ENCODE peak calls at places on chromosomes 3 and 15, in nine cellular contexts. One of them, this sample, is unnamed.

GRCh38 chr3:112308151-112308911 is 14.3 kb upstream of the SLC9C1 start:
- DNase-seq in aorta: no peak
- DNase-seq in esophagus squamous epithelium: no peak
- DNase-seq in hepatocyte: peak
- DNase-seq in ovary: no peak
- DNase-seq in neural progenitor cell: peak
- DNase-seq in AG10803: peak
- DNase-seq in heart left ventricle: no peak
- DNase-seq in foreskin fibroblast: peak
- DNase-seq in this sample: no peak

GRCh38 chr15:66294157-66294931 is 976 bp downstream of the DIS3L start:
- DNase-seq in aorta: no peak
- DNase-seq in esophagus squamous epithelium: peak
- DNase-seq in hepatocyte: peak
- DNase-seq in ovary: no peak
- DNase-seq in neural progenitor cell: peak
- DNase-seq in AG10803: peak
- DNase-seq in heart left ventricle: no peak
- DNase-seq in foreskin fibroblast: peak
- DNase-seq in this sample: peak

GRCh38 chr15:40844543-40844981 is 714 bp downstream of the SPINT1 start:
- DNase-seq in aorta: peak
- DNase-seq in esophagus squamous epithelium: no peak
- DNase-seq in hepatocyte: peak
- DNase-seq in ovary: no peak
- DNase-seq in neural progenitor cell: peak
- DNase-seq in AG10803: no peak
- DNase-seq in heart left ventricle: no peak
- DNase-seq in foreskin fibroblast: no peak
- DNase-seq in this sample: peak

GRCh38 chr15:51908312-51908711 is 63.3 kb downstream of the LEO1 start:
- DNase-seq in aorta: no peak
- DNase-seq in esophagus squamous epithelium: no peak
- DNase-seq in hepatocyte: no peak
- DNase-seq in ovary: no peak
- DNase-seq in neural progenitor cell: no peak
- DNase-seq in AG10803: no peak
- DNase-seq in heart left ventricle: no peak
- DNase-seq in foreskin fibroblast: no peak
- DNase-seq in this sample: no peak

GRCh38 chr3:137468446-137468845 is 295.7 kb upstream of the SOX14 start:
- DNase-seq in aorta: no peak
- DNase-seq in esophagus squamous epithelium: no peak
- DNase-seq in hepatocyte: no peak
- DNase-seq in ovary: no peak
- DNase-seq in neural progenitor cell: no peak
- DNase-seq in AG10803: no peak
- DNase-seq in heart left ventricle: no peak
- DNase-seq in foreskin fibroblast: no peak
- DNase-seq in this sample: no peak

GRCh38 chr15:58336161-58336560 is 95.6 kb upstream of the LIPC start:
- DNase-seq in aorta: no peak
- DNase-seq in esophagus squamous epithelium: no peak
- DNase-seq in hepatocyte: no peak
- DNase-seq in ovary: no peak
- DNase-seq in neural progenitor cell: no peak
- DNase-seq in AG10803: no peak
- DNase-seq in heart left ventricle: no peak
- DNase-seq in foreskin fibroblast: no peak
- DNase-seq in this sample: no peak

GRCh38 chr3:135916310-135916709 is 49.2 kb upstream of the PPP2R3A start:
- DNase-seq in aorta: no peak
- DNase-seq in esophagus squamous epithelium: no peak
- DNase-seq in hepatocyte: no peak
- DNase-seq in ovary: no peak
- DNase-seq in neural progenitor cell: no peak
- DNase-seq in AG10803: no peak
- DNase-seq in heart left ventricle: no peak
- DNase-seq in foreskin fibroblast: no peak
- DNase-seq in this sample: no peak

GRCh38 chr3:61646851-61647525 is 85.6 kb downstream of the PTPRG start:
- DNase-seq in aorta: no peak
- DNase-seq in esophagus squamous epithelium: no peak
- DNase-seq in hepatocyte: no peak
- DNase-seq in ovary: no peak
- DNase-seq in neural progenitor cell: no peak
- DNase-seq in AG10803: no peak
- DNase-seq in heart left ventricle: no peak
- DNase-seq in foreskin fibroblast: no peak
- DNase-seq in this sample: no peak

GRCh38 chr15:72851586-72851985 is 68.0 kb upstream of the ADPGK start:
- DNase-seq in aorta: no peak
- DNase-seq in esophagus squamous epithelium: no peak
- DNase-seq in hepatocyte: no peak
- DNase-seq in ovary: no peak
- DNase-seq in neural progenitor cell: no peak
- DNase-seq in AG10803: no peak
- DNase-seq in heart left ventricle: no peak
- DNase-seq in foreskin fibroblast: no peak
- DNase-seq in this sample: no peak

GRCh38 chr3:22916933-22917332 is 286.2 kb upstream of the UBE2E2 start:
- DNase-seq in aorta: no peak
- DNase-seq in esophagus squamous epithelium: no peak
- DNase-seq in hepatocyte: no peak
- DNase-seq in ovary: no peak
- DNase-seq in neural progenitor cell: no peak
- DNase-seq in AG10803: no peak
- DNase-seq in heart left ventricle: no peak
- DNase-seq in foreskin fibroblast: no peak
- DNase-seq in this sample: no peak

GRCh38 chr3:62968128-62968527 is 92.9 kb upstream of the CADPS start:
- DNase-seq in aorta: no peak
- DNase-seq in esophagus squamous epithelium: no peak
- DNase-seq in hepatocyte: no peak
- DNase-seq in ovary: no peak
- DNase-seq in neural progenitor cell: no peak
- DNase-seq in AG10803: no peak
- DNase-seq in heart left ventricle: no peak
- DNase-seq in foreskin fibroblast: no peak
- DNase-seq in this sample: no peak

GRCh38 chr3:150786791-150787190 is 23.8 kb upstream of the SIAH2 start:
- DNase-seq in aorta: no peak
- DNase-seq in esophagus squamous epithelium: no peak
- DNase-seq in hepatocyte: no peak
- DNase-seq in ovary: no peak
- DNase-seq in neural progenitor cell: no peak
- DNase-seq in AG10803: peak
- DNase-seq in heart left ventricle: no peak
- DNase-seq in foreskin fibroblast: no peak
- DNase-seq in this sample: no peak

DNA sequence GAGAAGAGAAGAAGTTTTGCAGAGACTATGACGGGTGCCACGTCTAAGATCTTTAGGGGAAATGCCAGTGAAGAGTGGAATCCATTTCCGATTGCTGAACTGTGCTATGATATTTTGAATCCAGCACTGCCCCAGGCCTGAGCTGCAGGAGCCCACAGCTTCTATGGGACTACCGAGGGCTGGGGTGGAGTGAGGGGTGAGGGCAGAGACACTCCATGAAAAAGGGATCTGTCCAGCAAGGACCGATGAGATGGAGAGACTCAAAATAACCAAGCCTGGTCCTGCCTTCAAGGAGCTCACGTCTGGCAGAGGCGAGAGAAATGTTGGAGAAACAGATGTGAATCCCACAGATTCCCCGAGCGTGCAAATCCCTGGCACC is 79.8 kb upstream of the MEF2A start:
- DNase-seq in aorta: no peak
- DNase-seq in esophagus squamous epithelium: no peak
- DNase-seq in hepatocyte: no peak
- DNase-seq in ovary: no peak
- DNase-seq in neural progenitor cell: no peak
- DNase-seq in AG10803: no peak
- DNase-seq in heart left ventricle: no peak
- DNase-seq in foreskin fibroblast: no peak
- DNase-seq in this sample: no peak
- H3K4me3 ChIP-seq in aorta: no peak
- H3K4me3 ChIP-seq in esophagus squamous epithelium: peak
- H3K4me3 ChIP-seq in hepatocyte: peak
- H3K4me3 ChIP-seq in ovary: peak
- H3K4me3 ChIP-seq in neural progenitor cell: peak
- H3K4me3 ChIP-seq in AG10803: peak
- H3K4me3 ChIP-seq in heart left ventricle: peak
- H3K4me3 ChIP-seq in foreskin fibroblast: peak
- H3K4me3 ChIP-seq in this sample: no peak

GRCh38 chr3:157046520-157046919 is 113.4 kb downstream of the CCNL1 start:
- DNase-seq in aorta: no peak
- DNase-seq in esophagus squamous epithelium: no peak
- DNase-seq in hepatocyte: no peak
- DNase-seq in ovary: no peak
- DNase-seq in neural progenitor cell: no peak
- DNase-seq in AG10803: no peak
- DNase-seq in heart left ventricle: no peak
- DNase-seq in foreskin fibroblast: no peak
- DNase-seq in this sample: no peak

GRCh38 chr3:157040456-157040855 is 119.5 kb downstream of the CCNL1 start:
- DNase-seq in aorta: no peak
- DNase-seq in esophagus squamous epithelium: no peak
- DNase-seq in hepatocyte: no peak
- DNase-seq in ovary: no peak
- DNase-seq in neural progenitor cell: no peak
- DNase-seq in AG10803: no peak
- DNase-seq in heart left ventricle: no peak
- DNase-seq in foreskin fibroblast: no peak
- DNase-seq in this sample: no peak

GRCh38 chr3:157051055-157051454 is 108.9 kb downstream of the CCNL1 start:
- DNase-seq in aorta: no peak
- DNase-seq in esophagus squamous epithelium: no peak
- DNase-seq in hepatocyte: no peak
- DNase-seq in ovary: no peak
- DNase-seq in neural progenitor cell: no peak
- DNase-seq in AG10803: no peak
- DNase-seq in heart left ventricle: no peak
- DNase-seq in foreskin fibroblast: no peak
- DNase-seq in this sample: no peak

GRCh38 chr3:157042226-157042625 is 117.7 kb downstream of the CCNL1 start:
- DNase-seq in aorta: no peak
- DNase-seq in esophagus squamous epithelium: no peak
- DNase-seq in hepatocyte: no peak
- DNase-seq in ovary: no peak
- DNase-seq in neural progenitor cell: no peak
- DNase-seq in AG10803: peak
- DNase-seq in heart left ventricle: no peak
- DNase-seq in foreskin fibroblast: no peak
- DNase-seq in this sample: no peak

GRCh38 chr3:157045238-157045860 is 114.6 kb downstream of the CCNL1 start:
- DNase-seq in aorta: no peak
- DNase-seq in esophagus squamous epithelium: no peak
- DNase-seq in hepatocyte: peak
- DNase-seq in ovary: no peak
- DNase-seq in neural progenitor cell: peak
- DNase-seq in AG10803: no peak
- DNase-seq in heart left ventricle: no peak
- DNase-seq in foreskin fibroblast: no peak
- DNase-seq in this sample: no peak
- H3K4me3 ChIP-seq in aorta: no peak
- H3K4me3 ChIP-seq in esophagus squamous epithelium: no peak
- H3K4me3 ChIP-seq in hepatocyte: no peak
- H3K4me3 ChIP-seq in ovary: no peak
- H3K4me3 ChIP-seq in neural progenitor cell: no peak
- H3K4me3 ChIP-seq in AG10803: no peak
- H3K4me3 ChIP-seq in heart left ventricle: peak
- H3K4me3 ChIP-seq in foreskin fibroblast: no peak
- H3K4me3 ChIP-seq in this sample: no peak

DNA sequence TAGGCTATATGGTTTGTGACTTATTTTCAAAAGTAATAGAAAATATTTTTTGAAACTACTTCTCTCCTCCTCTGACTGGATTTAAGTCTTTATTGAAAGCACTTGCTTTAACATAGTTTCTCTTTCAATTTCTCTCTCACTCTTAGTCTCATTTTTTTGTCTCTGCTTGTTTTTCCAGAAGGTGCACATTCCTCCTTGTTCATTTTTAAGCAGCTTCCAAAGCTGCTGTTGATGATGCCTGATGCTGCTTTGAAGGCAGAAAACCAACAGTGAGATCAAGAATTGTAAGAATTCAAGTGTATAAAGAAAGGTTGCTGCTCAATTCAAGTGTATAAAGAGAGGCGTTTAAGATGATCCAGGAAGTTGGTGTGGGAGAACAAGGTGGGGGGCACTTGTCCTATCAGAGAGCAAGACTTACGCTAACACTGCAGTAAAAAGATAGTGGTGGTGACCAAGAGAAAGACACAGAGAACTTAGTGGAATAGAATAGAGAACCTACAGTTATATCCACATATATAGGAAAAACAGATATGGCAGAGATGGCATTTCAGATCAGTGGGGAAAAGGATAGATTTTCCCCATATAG is 12.1 kb downstream of the NR2C2 start:
- DNase-seq in aorta: no peak
- DNase-seq in esophagus squamous epithelium: no peak
- DNase-seq in hepatocyte: no peak
- DNase-seq in ovary: no peak
- DNase-seq in neural progenitor cell: no peak
- DNase-seq in AG10803: no peak
- DNase-seq in heart left ventricle: no peak
- DNase-seq in foreskin fibroblast: no peak
- DNase-seq in this sample: no peak
- H3K4me3 ChIP-seq in aorta: no peak
- H3K4me3 ChIP-seq in esophagus squamous epithelium: no peak
- H3K4me3 ChIP-seq in hepatocyte: no peak
- H3K4me3 ChIP-seq in ovary: no peak
- H3K4me3 ChIP-seq in neural progenitor cell: no peak
- H3K4me3 ChIP-seq in AG10803: no peak
- H3K4me3 ChIP-seq in heart left ventricle: no peak
- H3K4me3 ChIP-seq in foreskin fibroblast: no peak
- H3K4me3 ChIP-seq in this sample: no peak

GRCh38 chr3:102410616-102411015 is 24.2 kb upstream of the ZPLD1 start:
- DNase-seq in aorta: no peak
- DNase-seq in esophagus squamous epithelium: no peak
- DNase-seq in hepatocyte: no peak
- DNase-seq in ovary: no peak
- DNase-seq in neural progenitor cell: no peak
- DNase-seq in AG10803: no peak
- DNase-seq in heart left ventricle: no peak
- DNase-seq in foreskin fibroblast: no peak
- DNase-seq in this sample: no peak

GRCh38 chr3:102419786-102420185 is 15.0 kb upstream of the ZPLD1 start:
- DNase-seq in aorta: no peak
- DNase-seq in esophagus squamous epithelium: no peak
- DNase-seq in hepatocyte: no peak
- DNase-seq in ovary: no peak
- DNase-seq in neural progenitor cell: no peak
- DNase-seq in AG10803: no peak
- DNase-seq in heart left ventricle: no peak
- DNase-seq in foreskin fibroblast: no peak
- DNase-seq in this sample: no peak

DNA sequence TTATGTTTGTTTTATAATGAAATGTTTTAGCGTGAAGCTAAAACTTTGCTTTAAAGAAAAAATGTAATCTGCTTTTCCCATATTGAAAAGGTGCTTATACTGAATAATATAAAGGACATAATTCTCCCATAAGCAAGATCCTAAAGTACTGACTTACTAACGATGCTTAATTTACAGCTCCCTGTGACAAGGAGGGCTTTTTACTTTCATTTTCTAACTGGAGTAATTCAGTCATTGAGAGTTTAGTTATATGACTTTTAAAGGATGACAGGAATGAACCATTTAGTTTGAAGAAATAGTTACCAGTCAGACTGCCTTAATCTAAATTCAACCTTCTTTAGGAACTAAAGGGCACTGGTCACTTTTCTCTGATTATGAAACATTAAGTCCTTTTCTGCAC is 19.3 kb upstream of the ZPLD1 start:
- DNase-seq in aorta: no peak
- DNase-seq in esophagus squamous epithelium: no peak
- DNase-seq in hepatocyte: no peak
- DNase-seq in ovary: no peak
- DNase-seq in neural progenitor cell: no peak
- DNase-seq in AG10803: peak
- DNase-seq in heart left ventricle: no peak
- DNase-seq in foreskin fibroblast: no peak
- DNase-seq in this sample: no peak
- H3K4me3 ChIP-seq in aorta: peak
- H3K4me3 ChIP-seq in esophagus squamous epithelium: no peak
- H3K4me3 ChIP-seq in hepatocyte: no peak
- H3K4me3 ChIP-seq in ovary: peak
- H3K4me3 ChIP-seq in neural progenitor cell: no peak
- H3K4me3 ChIP-seq in AG10803: no peak
- H3K4me3 ChIP-seq in heart left ventricle: no peak
- H3K4me3 ChIP-seq in foreskin fibroblast: peak
- H3K4me3 ChIP-seq in this sample: no peak